ENCODE peak calls at places on chromosomes 5 and 9, in eight cellular contexts. E is hepatocyte; S is aorta; K is right atrium auricular region; M is ascending aorta; Y is naive thymus-derived CD4-positive, alpha-beta T cell; L is A549; O is HCT116. P is an unnamed sample. For H3K4me1, the result is how much of the 10 kb centered on the place peaks cover.

GRCh38 chr9:106482733-106483132 is 380.2 kb upstream of the ZNF462 start:
- DNase-seq in E (no peak), S (no peak), K (no peak), M (no peak), Y (no peak), L (no peak), O (no peak), P (no peak)

GRCh38 chr9:135551031-135551430 is 5.1 kb downstream of the OBP2A start:
- DNase-seq in E (no peak), S (no peak), K (no peak), M (no peak), Y (no peak), L (no peak), O (no peak), P (no peak)

GRCh38 chr9:36903541-36904435 is 130.3 kb downstream of the PAX5 start:
- DNase-seq in E (peak), S (no peak), K (no peak), M (no peak), Y (no peak), L (peak), O (peak), P (no peak)

GRCh38 chr9:125889122-125889523 is 141.9 kb downstream of the PBX3 start:
- DNase-seq in E (peak), S (peak), K (no peak), M (no peak), Y (no peak), L (no peak), O (no peak), P (peak)

GRCh38 chr5:145887976-145888574 is 15.3 kb upstream of the GRXCR2 start:
- DNase-seq in E (peak), S (no peak), K (no peak), M (no peak), Y (no peak), L (peak), O (peak), P (no peak)

GRCh38 chr5:171137768-171138540 is 171.1 kb upstream of the TLX3 start:
- DNase-seq in E (no peak), S (no peak), K (no peak), M (no peak), Y (no peak), L (peak), O (no peak), P (no peak)

GRCh38 chr5:43514471-43514815 is 505 bp downstream of the C5orf34 start:
- DNase-seq in E (peak), S (no peak), K (no peak), M (no peak), Y (no peak), L (no peak), O (no peak), P (no peak)

GRCh38 chr9:86287013-86287412 is 4.7 kb upstream of the ISCA1 start:
- DNase-seq in E (peak), S (no peak), K (no peak), M (no peak), Y (no peak), L (peak), O (no peak), P (no peak)

GRCh38 chr9:36976371-36977030 is 57.6 kb downstream of the PAX5 start:
- DNase-seq in E (no peak), S (peak), K (no peak), M (no peak), Y (no peak), L (peak), O (no peak), P (no peak)

GRCh38 chr5:178278358-178279023 is 45.9 kb upstream of the PHYKPL start:
- DNase-seq in E (no peak), S (peak), K (no peak), M (no peak), Y (no peak), L (no peak), O (no peak), P (peak)

GRCh38 chr5:164355267-164355830 is 849.9 kb downstream of the MAT2B start:
- DNase-seq in E (no peak), S (no peak), K (no peak), M (no peak), Y (no peak), L (no peak), O (no peak), P (no peak)

GRCh38 chr9:88477300-88477751 is 57.7 kb upstream of the NXNL2 start:
- DNase-seq in E (no peak), S (no peak), K (no peak), M (no peak), Y (no peak), L (no peak), O (no peak), P (no peak)

DNA sequence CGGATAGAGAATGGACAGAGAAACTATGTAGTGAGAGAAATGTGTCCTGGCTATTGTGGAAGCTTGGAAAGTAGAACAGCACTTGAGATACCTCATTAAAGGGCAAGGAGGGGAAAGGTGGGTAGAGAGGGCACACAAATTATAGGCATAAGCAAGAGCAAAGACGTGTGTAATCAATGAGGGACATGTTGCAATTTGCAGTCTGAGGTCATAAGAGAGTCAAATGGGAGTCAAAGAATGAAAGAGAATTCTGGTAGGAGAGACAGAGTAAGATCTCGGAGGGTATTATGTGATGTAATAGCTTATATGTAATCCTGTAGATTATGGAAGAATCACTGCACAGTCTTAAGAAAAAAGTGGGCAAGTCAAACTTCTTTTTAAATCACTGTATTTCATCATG is 312.0 kb upstream of the RGMB start:
- DNase-seq in E (no peak), S (no peak), K (no peak), M (no peak), Y (no peak), L (no peak), O (no peak), P (no peak)
- H3K4me3 ChIP-seq in E (no peak), S (no peak), K (no peak), M (no peak), Y (no peak), L (no peak), O (no peak), P (no peak)

GRCh38 chr5:141835928-141836667 is 42.1 kb downstream of the PCDH1 start:
- DNase-seq in E (no peak), S (no peak), K (no peak), M (no peak), Y (no peak), L (no peak), O (no peak), P (no peak)
- H3K4me1 ChIP-seq in E (under half), S (under half), K (under half), M (under half), Y (under half), L (under half), O (under half), P (half or more)

GRCh38 chr5:14217587-14217986 is 74.4 kb downstream of the TRIO start:
- DNase-seq in E (no peak), S (no peak), K (no peak), M (no peak), Y (no peak), L (no peak), O (no peak), P (no peak)

GRCh38 chr5:14215901-14216300 is 72.8 kb downstream of the TRIO start:
- DNase-seq in E (no peak), S (no peak), K (no peak), M (no peak), Y (no peak), L (no peak), O (no peak), P (no peak)

GRCh38 chr5:14216372-14216771 is 73.2 kb downstream of the TRIO start:
- DNase-seq in E (no peak), S (no peak), K (no peak), M (no peak), Y (no peak), L (no peak), O (no peak), P (no peak)

GRCh38 chr5:14218011-14218410 is 74.9 kb downstream of the TRIO start:
- DNase-seq in E (no peak), S (no peak), K (no peak), M (no peak), Y (no peak), L (no peak), O (no peak), P (no peak)

GRCh38 chr5:14216902-14217301 is 73.8 kb downstream of the TRIO start:
- DNase-seq in E (no peak), S (no peak), K (no peak), M (peak), Y (no peak), L (no peak), O (no peak), P (peak)
- H3K4me3 ChIP-seq in E (no peak), S (no peak), K (no peak), M (no peak), Y (no peak), L (no peak), O (no peak), P (no peak)

GRCh38 chr9:91412895-91413294 is 10.7 kb downstream of the NFIL3 start:
- DNase-seq in E (no peak), S (no peak), K (no peak), M (no peak), Y (no peak), L (no peak), O (no peak), P (no peak)

GRCh38 chr9:91407580-91408275 is 15.9 kb downstream of the NFIL3 start:
- DNase-seq in E (no peak), S (no peak), K (no peak), M (no peak), Y (no peak), L (no peak), O (no peak), P (no peak)

GRCh38 chr9:91415290-91415689 is 8.3 kb downstream of the NFIL3 start:
- DNase-seq in E (no peak), S (no peak), K (no peak), M (no peak), Y (no peak), L (no peak), O (no peak), P (no peak)

GRCh38 chr9:91408475-91408874 is 15.2 kb downstream of the NFIL3 start:
- DNase-seq in E (no peak), S (no peak), K (no peak), M (no peak), Y (no peak), L (no peak), O (no peak), P (no peak)

DNA sequence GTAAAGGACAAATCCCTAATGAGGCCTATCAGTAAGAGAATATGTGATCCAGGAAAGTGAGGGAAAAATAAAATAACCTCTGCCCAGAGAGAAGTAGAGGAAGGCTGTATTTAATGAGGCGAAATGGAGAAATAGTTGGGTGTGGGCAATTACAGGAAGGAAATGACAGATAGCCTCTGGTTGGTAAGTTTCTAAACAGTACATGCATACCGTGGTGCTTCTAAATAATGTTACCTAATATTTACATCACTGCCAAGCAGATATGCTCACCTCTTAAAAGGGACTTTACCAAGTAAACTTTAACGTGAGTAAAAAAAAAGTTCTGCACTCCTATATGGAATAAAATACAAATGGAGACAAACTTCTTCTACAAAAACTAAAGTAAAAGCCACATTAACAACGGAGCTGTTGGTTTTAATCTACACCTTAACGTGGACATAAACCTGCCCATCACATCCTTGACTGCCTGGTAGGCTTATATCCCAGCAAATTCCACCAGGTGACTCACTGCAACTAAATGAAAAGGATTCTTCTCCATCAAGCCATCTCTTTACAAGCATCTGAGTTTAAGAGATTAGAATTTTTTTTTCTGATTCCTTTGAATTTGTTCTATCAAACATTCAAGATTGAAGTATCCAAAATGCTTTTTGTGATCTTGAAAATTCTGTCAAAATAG is 12.4 kb downstream of the NFIL3 start:
- DNase-seq in E (no peak), S (no peak), K (no peak), M (no peak), Y (no peak), L (no peak), O (no peak), P (no peak)
- H3K4me1 ChIP-seq in E (under half), S (under half), K (under half), M (under half), Y (under half), L (under half), O (under half), P (under half)

GRCh38 chr5:68220914-68221313 is 5.4 kb downstream of the PIK3R1 start:
- DNase-seq in E (no peak), S (no peak), K (no peak), M (no peak), Y (no peak), L (no peak), O (no peak), P (no peak)

GRCh38 chr5:68222824-68223354 is 7.3 kb downstream of the PIK3R1 start:
- DNase-seq in E (no peak), S (no peak), K (no peak), M (no peak), Y (no peak), L (no peak), O (no peak), P (no peak)

GRCh38 chr5:68221488-68221887 is 5.9 kb downstream of the PIK3R1 start:
- DNase-seq in E (no peak), S (no peak), K (no peak), M (no peak), Y (no peak), L (no peak), O (no peak), P (no peak)

GRCh38 chr5:68222310-68222709 is 6.8 kb downstream of the PIK3R1 start:
- DNase-seq in E (no peak), S (no peak), K (no peak), M (no peak), Y (no peak), L (no peak), O (no peak), P (no peak)

GRCh38 chr5:68220260-68220659 is 4.7 kb downstream of the PIK3R1 start:
- DNase-seq in E (no peak), S (no peak), K (no peak), M (no peak), Y (no peak), L (no peak), O (no peak), P (no peak)
- H3K4me3 ChIP-seq in E (no peak), S (no peak), K (no peak), M (no peak), Y (no peak), L (no peak), O (no peak), P (peak)

GRCh38 chr9:93296889-93297480 is 113.0 kb downstream of the WNK2 start:
- DNase-seq in E (no peak), S (no peak), K (no peak), M (no peak), Y (no peak), L (no peak), O (no peak), P (no peak)

GRCh38 chr9:93300175-93300572 is 116.2 kb downstream of the WNK2 start:
- DNase-seq in E (no peak), S (peak), K (no peak), M (peak), Y (no peak), L (no peak), O (no peak), P (no peak)

GRCh38 chr9:93298498-93299417 is 114.8 kb downstream of the WNK2 start:
- DNase-seq in E (no peak), S (no peak), K (peak), M (no peak), Y (no peak), L (no peak), O (no peak), P (peak)

GRCh38 chr9:93299418-93300174 is 115.7 kb downstream of the WNK2 start:
- DNase-seq in E (no peak), S (no peak), K (peak), M (peak), Y (no peak), L (no peak), O (no peak), P (no peak)

DNA sequence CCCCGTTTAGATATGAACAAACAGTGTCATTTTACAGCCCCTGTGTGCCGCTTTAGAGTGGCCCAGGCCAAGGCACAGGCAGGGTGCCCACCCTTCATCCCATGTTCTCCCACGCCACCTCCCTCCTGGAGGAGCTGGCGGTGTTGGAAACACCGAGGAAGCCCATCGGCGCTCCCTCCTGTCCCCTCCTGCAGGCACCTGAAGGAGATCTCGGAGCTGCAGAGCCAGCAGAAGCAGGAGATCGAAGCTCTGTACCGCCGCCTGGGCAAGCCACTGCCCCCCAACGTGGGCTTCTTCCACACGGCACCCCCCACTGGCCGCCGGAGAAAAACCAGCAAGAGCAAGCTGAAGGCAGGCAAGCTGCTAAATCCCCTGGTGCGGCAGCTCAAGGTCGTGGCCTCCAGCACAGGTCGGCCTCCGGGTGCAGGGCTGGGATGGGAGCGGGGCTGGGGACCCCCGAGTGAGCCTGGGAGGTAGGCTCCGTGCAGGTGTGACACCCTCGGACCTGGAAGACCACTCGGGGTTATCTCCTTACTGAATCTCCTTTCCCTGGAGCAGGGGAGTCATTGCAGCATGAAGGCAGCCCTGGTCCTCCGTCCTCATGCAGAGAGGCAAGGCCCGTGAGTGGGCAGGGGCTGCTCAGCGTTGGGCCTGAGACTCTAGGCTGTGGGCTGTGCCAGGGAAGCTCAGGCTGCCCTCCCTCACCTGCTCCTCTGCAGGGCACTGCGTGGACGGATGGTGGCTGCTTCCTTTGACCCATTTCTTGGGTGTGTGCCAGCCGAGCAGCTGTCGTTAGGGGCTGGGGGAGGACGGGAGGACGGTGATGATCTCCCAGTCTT is 113.9 kb downstream of the WNK2 start:
- DNase-seq in E (no peak), S (no peak), K (peak), M (no peak), Y (no peak), L (no peak), O (no peak), P (peak)
- H3K4me1 ChIP-seq in E (under half), S (under half), K (under half), M (under half), Y (under half), L (under half), O (under half), P (under half)

GRCh38 chr9:13186774-13187173 is 92.7 kb downstream of the MPDZ start:
- DNase-seq in E (no peak), S (no peak), K (no peak), M (no peak), Y (no peak), L (no peak), O (no peak), P (no peak)
- H3K4me3 ChIP-seq in E (no peak), S (peak), K (no peak), M (no peak), Y (no peak), L (no peak), O (no peak), P (no peak)

GRCh38 chr5:157801-158200 is 33.5 kb upstream of the LRRC14B start:
- DNase-seq in E (no peak), S (no peak), K (peak), M (peak), Y (no peak), L (no peak), O (no peak), P (no peak)
- H3K4me1 ChIP-seq in E (under half), S (under half), K (under half), M (under half), Y (under half), L (under half), O (under half), P (under half)

P was measured in lower lobe of right lung.